ENCODE peak calls at places on chromosome 2, in five cellular contexts. Y is stimulated activated CD4-positive, alpha-beta T cell treated with anti-CD3 and anti-CD28 coated beads, Interleukin-1b, Interleukin-23, amount 100 ng/mL, for 48 hours; S is T follicular helper cell; P is GM12892; U is NCI-H774. H is an unnamed sample.

GRCh38 chr2:218129756-218130155 is 3.9 kb downstream of the CXCR2 start:
- DNase-seq in U (no peak), P (no peak), S (no peak), Y (no peak), H (no peak)

GRCh38 chr2:226208726-226209125 is 590.9 kb downstream of the IRS1 start:
- DNase-seq in S (no peak), P (no peak), U (no peak), Y (no peak), H (no peak)

GRCh38 chr2:207683879-207684627 is 27.4 kb upstream of the CCNYL1 start:
- DNase-seq in S (no peak), Y (no peak), P (no peak), U (no peak), H (no peak)

GRCh38 chr2:20217041-20217970 is 7.6 kb downstream of the SDC1 start:
- DNase-seq in P (no peak), U (no peak), Y (no peak), S (no peak), H (no peak)

GRCh38 chr2:11405599-11406491 is 60.1 kb downstream of the E2F6 start:
- DNase-seq in S (no peak), P (no peak), U (no peak), Y (no peak), H (no peak)

GRCh38 chr2:101151859-101152194 is 645 bp upstream of the TBC1D8 start:
- DNase-seq in U (no peak), Y (no peak), S (no peak), P (no peak), H (peak; percentile 13)

GRCh38 chr2:161159829-161160225 is 401 bp upstream of the TANK start:
- DNase-seq in P (no peak), U (no peak), Y (no peak), S (no peak), H (no peak)

GRCh38 chr2:8412082-8412481 is 269.8 kb upstream of the ID2 start:
- DNase-seq in Y (no peak), S (no peak), P (no peak), U (no peak), H (no peak)

GRCh38 chr2:238097201-238097987 is 2.7 kb upstream of the ESPNL start:
- DNase-seq in U (no peak), S (no peak), P (no peak), Y (no peak), H (no peak)